ENCODE peak calls at places on chromosomes 7 and 10, in four cellular contexts. M is colonic mucosa, C is dermis blood vessel endothelial cell, Q is GDM1. J is an unnamed sample.

GRCh38 chr7:5477723-5478531 is 54.3 kb upstream of the TNRC18 start:
- DNase-seq in M (no peak), C (no peak), Q (peak), J (no peak)

GRCh38 chr10:12966067-12966466 is 35.4 kb downstream of the CCDC3 start:
- DNase-seq in M (no peak), C (no peak), Q (no peak), J (no peak)

GRCh38 chr7:79971058-79971457 is 163.6 kb upstream of the GNAI1 start:
- DNase-seq in M (no peak), C (no peak), Q (no peak), J (no peak)

GRCh38 chr7:69577221-69577620 is 21.1 kb upstream of the AUTS2 start:
- DNase-seq in M (no peak), C (no peak), Q (no peak), J (peak)

GRCh38 chr10:3525832-3526449 is 259.1 kb downstream of the KLF6 start:
- DNase-seq in M (peak), C (peak), Q (no peak), J (no peak)

GRCh38 chr10:79321494-79321882 is 25.8 kb upstream of the PPIF start:
- DNase-seq in M (no peak), C (no peak), Q (no peak), J (no peak)

GRCh38 chr7:144787127-144787526 is 48.7 kb downstream of the TPK1 start:
- DNase-seq in M (no peak), C (peak), Q (no peak), J (no peak)

GRCh38 chr7:157711353-157711888 is 374.6 kb downstream of the DNAJB6 start:
- DNase-seq in M (no peak), C (no peak), Q (no peak), J (no peak)

GRCh38 chr10:59847888-59848287 is 58.5 kb downstream of the CCDC6 start:
- DNase-seq in M (no peak), C (no peak), Q (no peak), J (no peak)

GRCh38 chr10:13915710-13916109 is 328.9 kb downstream of the PRPF18 start:
- DNase-seq in M (no peak), C (no peak), Q (no peak), J (peak)

GRCh38 chr10:130138479-130138866 is 2.3 kb downstream of the GLRX3 start:
- DNase-seq in M (no peak), C (peak), Q (no peak), J (no peak)

GRCh38 chr10:53325073-53325472 is 552.5 kb upstream of the MBL2 start:
- DNase-seq in M (no peak), C (no peak), Q (no peak), J (no peak)

GRCh38 chr7:121961491-121961890 is 88.5 kb downstream of the PTPRZ1 start:
- DNase-seq in M (no peak), C (no peak), Q (no peak), J (no peak)

GRCh38 chr10:56466005-56466404 is 104.9 kb upstream of the ZWINT start:
- DNase-seq in M (no peak), C (no peak), Q (no peak), J (no peak)

GRCh38 chr10:92699193-92699517 is 9.4 kb downstream of the HHEX start:
- DNase-seq in M (no peak), C (no peak), Q (peak), J (no peak)

GRCh38 chr7:157427811-157428553 is 91.2 kb downstream of the DNAJB6 start:
- DNase-seq in M (no peak), C (no peak), Q (no peak), J (no peak)

GRCh38 chr10:78360284-78360683 is 326.6 kb downstream of the RPS24 start:
- DNase-seq in M (no peak), C (no peak), Q (no peak), J (no peak)

GRCh38 chr10:34249634-34250033 is 565.5 kb downstream of the PARD3 start:
- DNase-seq in M (no peak), C (no peak), Q (no peak), J (no peak)

GRCh38 chr10:396107-396506 is 260.9 kb downstream of the ZMYND11 start:
- DNase-seq in M (no peak), C (no peak), Q (no peak), J (no peak)

GRCh38 chr7:123824754-123825067 is 20.3 kb upstream of the HYAL4 start:
- DNase-seq in M (peak), C (no peak), Q (no peak), J (no peak)

GRCh38 chr10:92470026-92470425 is 103.9 kb downstream of the IDE start:
- DNase-seq in M (no peak), C (no peak), Q (no peak), J (no peak)

GRCh38 chr10:86047588-86047987 is 319.0 kb downstream of the GRID1 start:
- DNase-seq in M (no peak), C (no peak), Q (no peak), J (no peak)

GRCh38 chr10:125840955-125841354 is 17.6 kb downstream of the BCCIP start:
- DNase-seq in M (no peak), C (peak), Q (no peak), J (no peak)

GRCh38 chr7:87083865-87084519 is 24.5 kb upstream of the ELAPOR2 start:
- DNase-seq in M (no peak), C (peak), Q (no peak), J (no peak)

GRCh38 chr7:16396766-16397496 is 24.4 kb downstream of the CRPPA start:
- DNase-seq in M (no peak), C (no peak), Q (no peak), J (no peak)

GRCh38 chr10:78947226-78947625 is 121.5 kb upstream of the ZMIZ1 start:
- DNase-seq in M (no peak), C (no peak), Q (no peak), J (no peak)

GRCh38 chr10:43574035-43574892 is at the start of gene ZNF239:
- DNase-seq in M (peak), C (peak), Q (no peak), J (peak)

GRCh38 chr10:78740976-78741375 is 327.8 kb upstream of the ZMIZ1 start:
- DNase-seq in M (no peak), C (no peak), Q (no peak), J (no peak)

GRCh38 chr10:81882011-81882410 is 7.0 kb downstream of the NRG3 start:
- DNase-seq in M (no peak), C (no peak), Q (no peak), J (no peak)